ENCODE peak calls at places on chromosomes 4 and X, in four cellular contexts. H, I, C and T are unnamed samples. For H3K4me1, the result is how much of the 10 kb centered on the place peaks cover.

GRCh38 chrX:15356444-15356843 is 21.1 kb upstream of the PIGA start:
- DNase-seq in H (peak), I (peak), C (no peak), T (no peak)

GRCh38 chrX:71095555-71095970 is at the start of gene FOXO4:
- DNase-seq in H (peak), I (peak), C (peak), T (peak)

GRCh38 chr4:896216-896615 is 35.9 kb downstream of the GAK start:
- DNase-seq in H (no peak), I (no peak), C (no peak), T (peak)

GRCh38 chr4:4521069-4521468 is 20.8 kb downstream of the STX18 start:
- DNase-seq in H (no peak), I (no peak), C (no peak), T (peak)

GRCh38 chrX:123830309-123830708 is 29.5 kb upstream of the XIAP start:
- DNase-seq in H (no peak), I (peak), C (no peak), T (no peak)

GRCh38 chrX:96820935-96821334 is 62.8 kb upstream of the RPA4 start:
- DNase-seq in H (no peak), I (no peak), C (no peak), T (no peak)

GRCh38 chr4:108361886-108362285 is 193.2 kb upstream of the LEF1 start:
- DNase-seq in H (no peak), I (no peak), C (no peak), T (no peak)

GRCh38 chr4:80182237-80182866 is 15.0 kb upstream of the PRDM8 start:
- DNase-seq in H (no peak), I (no peak), C (no peak), T (no peak)

GRCh38 chrX:47581731-47582647 is at the start of gene TIMP1:
- DNase-seq in H (peak), I (peak), C (peak), T (peak)

GRCh38 chr4:75895744-75896314 is 6.4 kb downstream of the PPEF2 start:
- DNase-seq in H (peak), I (peak), C (no peak), T (peak)

GRCh38 chrX:149641832-149642231 is 10.2 kb upstream of the TMEM185A start:
- DNase-seq in H (no peak), I (no peak), C (no peak), T (no peak)

GRCh38 chrX:74293343-74293946 is 10.5 kb upstream of the ZCCHC13 start:
- DNase-seq in H (peak), I (peak), C (peak), T (peak)

GRCh38 chr4:150366487-150366999 is 215.4 kb upstream of the MAB21L2 start:
- DNase-seq in H (no peak), I (no peak), C (no peak), T (peak)

GRCh38 chr4:128130621-128131020 is 69.5 kb downstream of the LARP1B start:
- DNase-seq in H (no peak), I (no peak), C (no peak), T (no peak)

GRCh38 chrX:84748965-84749656 is 246.9 kb upstream of the HDX start:
- DNase-seq in H (no peak), I (no peak), C (no peak), T (no peak)

GRCh38 chr4:128283071-128283470 is 4.5 kb downstream of the PGRMC2 start:
- DNase-seq in H (no peak), I (no peak), C (no peak), T (no peak)

GRCh38 chrX:136189222-136189621 is 41.9 kb downstream of the FHL1 start:
- DNase-seq in H (no peak), I (no peak), C (no peak), T (no peak)

GRCh38 chr4:41106081-41106480 is 108.3 kb downstream of the APBB2 start:
- DNase-seq in H (no peak), I (no peak), C (no peak), T (no peak)

GRCh38 chr4:39032218-39033085 is at the start of gene TMEM156:
- DNase-seq in H (peak), I (no peak), C (no peak), T (no peak)

GRCh38 chr4:180099962-180100361 is 2143.2 kb upstream of the TENM3 start:
- DNase-seq in H (no peak), I (no peak), C (no peak), T (no peak)

GRCh38 chrX:23503835-23504539 is 163.3 kb upstream of the PRDX4 start:
- DNase-seq in H (peak), I (peak), C (peak), T (no peak)

GRCh38 chr4:89136525-89136924 is 25.2 kb downstream of the TIGD2 start:
- DNase-seq in H (no peak), I (peak), C (no peak), T (no peak)

GRCh38 chr4:121048165-121048564 is 24.2 kb downstream of the NDNF start:
- DNase-seq in H (no peak), I (no peak), C (no peak), T (no peak)
- H3K4me1 ChIP-seq in H (under half), I (under half), C (under half), T (under half)

GRCh38 chr4:171067422-171067821 is 745.8 kb upstream of the GALNTL6 start:
- DNase-seq in H (no peak), I (no peak), C (no peak), T (no peak)
- TF ChIP-seq CTCF in H (no peak), I (no peak), C (no peak), T (peak)

DNA sequence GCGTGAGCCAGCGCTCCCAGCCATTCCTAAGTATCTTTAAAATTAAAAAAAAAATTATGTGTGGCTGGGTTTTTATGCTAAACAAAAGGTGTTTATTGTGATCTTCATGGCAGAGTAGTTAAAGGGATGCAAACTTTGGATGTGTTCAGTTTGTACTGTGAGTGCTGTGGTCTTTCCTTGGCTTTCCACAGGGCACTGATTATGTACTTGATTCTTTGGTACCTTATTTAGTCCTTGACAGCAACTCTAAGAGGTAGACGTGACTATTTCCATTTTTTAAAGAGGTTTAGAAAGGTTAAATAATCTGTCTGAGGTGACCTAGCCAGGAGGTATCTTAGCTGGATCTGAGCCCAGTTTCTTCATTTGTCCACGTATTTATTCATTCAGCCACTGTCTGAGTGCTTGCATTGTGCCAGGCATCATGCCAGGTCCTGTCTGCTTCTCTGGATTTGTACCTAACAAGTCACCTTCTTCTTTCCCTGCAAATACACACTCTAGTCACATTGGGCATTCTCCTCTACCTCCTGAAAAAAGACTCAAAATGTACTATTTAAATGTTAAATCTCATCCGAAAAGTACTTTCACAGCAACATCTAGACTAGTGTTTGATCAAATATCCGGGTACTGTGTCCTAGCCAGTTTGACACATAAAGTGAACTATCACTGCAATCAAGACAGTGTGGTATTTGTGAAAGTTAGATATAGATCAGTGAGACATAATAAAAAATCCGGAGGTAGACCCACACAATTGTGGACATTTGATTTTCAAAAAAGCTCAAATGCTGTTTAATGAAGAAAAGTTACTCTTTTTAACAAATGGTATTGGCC is 31.5 kb downstream of the WWC2 start:
- DNase-seq in H (no peak), I (no peak), C (peak), T (no peak)
- H3K27ac ChIP-seq in H (no peak), I (no peak), C (peak), T (peak)

DNA sequence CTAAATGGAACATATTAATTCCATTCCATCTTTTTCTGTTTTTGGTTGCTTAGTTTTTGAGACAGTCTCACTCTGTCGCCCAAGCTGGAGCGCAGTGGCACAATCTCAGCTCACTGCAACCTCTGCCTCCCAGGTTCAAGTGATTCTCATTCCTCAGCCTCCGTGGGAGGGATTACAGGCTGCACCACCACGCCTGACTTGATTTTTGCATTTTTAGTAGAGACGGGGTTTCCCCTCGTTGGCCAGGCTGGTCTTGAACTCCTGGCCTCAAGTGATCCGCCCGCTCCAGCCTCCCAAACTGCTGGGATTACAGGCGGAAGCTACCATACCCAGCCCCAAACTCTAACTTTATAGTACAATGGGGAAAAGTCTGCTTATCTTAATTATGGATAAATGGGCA is 11.2 kb downstream of the HNRNPD start:
- DNase-seq in H (no peak), I (no peak), C (no peak), T (no peak)
- H3K4me1 ChIP-seq in H (under half), I (under half), C (half or more), T (under half)

DNA sequence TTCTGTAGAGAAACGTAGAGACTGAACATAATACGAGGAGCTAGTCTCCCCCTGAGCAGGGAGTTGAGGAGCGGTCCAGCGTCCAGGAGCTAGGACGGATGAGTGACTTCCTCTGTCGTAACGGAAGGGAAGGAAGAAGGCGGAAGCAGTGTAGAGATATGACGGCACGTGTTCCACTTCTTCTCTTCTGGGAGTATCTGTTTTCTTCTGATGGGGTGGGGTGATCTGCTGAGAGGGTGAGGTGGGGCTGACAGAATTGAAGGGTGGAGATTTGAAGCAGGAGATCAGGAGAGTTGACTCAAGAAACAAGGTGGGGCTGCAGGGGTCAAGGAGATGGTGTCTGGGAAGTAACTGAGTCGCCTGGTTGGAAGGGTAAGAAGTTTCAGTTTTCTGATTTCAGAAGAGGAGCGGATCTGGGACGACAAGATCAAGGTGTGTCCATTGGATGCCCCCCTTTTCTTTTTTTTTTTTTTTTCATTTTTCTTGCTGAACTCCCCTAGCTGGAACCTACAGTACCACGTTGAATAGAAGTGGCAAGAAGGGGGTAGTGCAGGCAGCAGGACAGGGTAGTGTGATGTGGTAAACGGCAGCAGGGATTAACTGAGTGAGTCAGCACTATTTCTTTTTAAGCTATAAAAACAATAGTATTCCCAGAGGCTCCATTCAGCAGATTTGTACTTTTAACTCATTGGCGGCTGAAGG is 50.7 kb upstream of the SETD7 start:
- DNase-seq in H (peak), I (no peak), C (no peak), T (no peak)
- TF ChIP-seq CTCF in H (no peak), I (no peak), C (no peak), T (no peak)

DNA sequence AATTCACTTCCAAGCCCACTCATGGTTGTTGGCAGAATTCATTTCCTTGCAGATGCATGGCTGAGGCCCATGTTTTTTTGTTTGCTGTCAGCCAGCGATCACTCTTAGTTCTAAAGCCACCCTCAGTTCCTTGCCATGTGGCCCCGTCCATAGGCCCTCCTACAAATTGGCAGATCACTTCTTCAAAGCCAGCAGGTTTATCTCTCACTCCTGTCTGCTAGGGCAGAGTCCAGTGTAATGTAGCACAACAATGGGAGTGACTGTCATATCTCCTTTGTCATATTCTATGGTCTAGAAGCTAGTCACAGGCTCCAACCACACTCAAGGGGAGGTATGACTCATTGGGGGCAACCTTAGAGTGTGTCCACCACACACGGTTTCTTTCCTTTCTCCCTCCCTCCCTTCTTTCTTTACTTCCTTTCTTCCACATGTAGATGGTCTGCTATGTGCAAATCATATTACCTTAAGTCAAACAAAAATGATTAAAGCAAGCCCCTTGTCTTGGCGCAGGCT is 251.4 kb downstream of the QDPR start:
- DNase-seq in H (no peak), I (no peak), C (no peak), T (no peak)
- H3K27ac ChIP-seq in H (no peak), I (no peak), C (no peak), T (no peak)

GRCh38 chr4:99807666-99808065 is 9.0 kb upstream of the DAPP1 start:
- DNase-seq in H (no peak), I (no peak), C (no peak), T (no peak)
- H3K4me1 ChIP-seq in H (under half), I (under half), C (under half), T (under half)

GRCh38 chrX:16664626-16665025 is 14.7 kb downstream of the S100G start:
- DNase-seq in H (no peak), I (no peak), C (no peak), T (no peak)
- TF ChIP-seq CTCF in H (no peak), I (peak), C (no peak), T (peak)